ENCODE peak calls at places on chromosomes 3 and 15, in seven cellular contexts. G, A, S, F, B, L and W are unnamed samples.

GRCh38 chr3:40843208-40843624 is 318.5 kb downstream of the ZNF621 start:
- DNase-seq in A (no peak), L (no peak), B (no peak), S (no peak), F (no peak), G (peak; percentile 97), W (no peak)

GRCh38 chr15:53962646-53963561 is 15.3 kb upstream of the UNC13C start:
- DNase-seq in L (no peak), F (peak; percentile 8), G (peak; percentile 23), A (peak; percentile 59), B (no peak), S (peak; percentile 25), W (peak; percentile 43)

GRCh38 chr15:80401471-80401870 is 2.7 kb upstream of the ARNT2 start:
- DNase-seq in B (no peak), L (peak; percentile 34), A (no peak), G (no peak), S (no peak), F (no peak), W (no peak)

GRCh38 chr3:13192471-13193213 is 119.4 kb upstream of the IQSEC1 start:
- DNase-seq in A (no peak), S (no peak), F (peak; percentile 80), G (peak; percentile 35), L (no peak), B (peak; percentile 50), W (no peak)

GRCh38 chr3:56291244-56291680 is 177.0 kb downstream of the ERC2 start:
- DNase-seq in F (no peak), G (no peak), A (no peak), L (no peak), S (no peak), B (no peak), W (no peak)

GRCh38 chr3:142117052-142117451 is 32.3 kb downstream of the TFDP2 start:
- DNase-seq in G (peak; percentile 89), F (no peak), S (no peak), B (no peak), L (no peak), A (no peak), W (no peak)

GRCh38 chr15:101017935-101018849 is 99.0 kb downstream of the LRRK1 start:
- DNase-seq in B (peak; percentile 43), F (no peak), A (no peak), L (peak; percentile 60), S (peak; percentile 4), G (no peak), W (no peak)

GRCh38 chr3:15099364-15100098 is 583 bp upstream of the RBSN start:
- DNase-seq in A (no peak), F (peak; percentile 47), S (peak; percentile 17), L (no peak), G (no peak), B (no peak), W (no peak)

GRCh38 chr15:75929799-75930565 is 26.3 kb downstream of the FBXO22 start:
- DNase-seq in S (no peak), B (no peak), G (no peak), A (no peak), L (no peak), F (no peak), W (no peak)

GRCh38 chr3:46979958-46980497 is 562 bp downstream of the NBEAL2 start:
- DNase-seq in B (no peak), A (no peak), G (no peak), L (no peak), S (peak; percentile 39), F (no peak), W (no peak)

GRCh38 chr3:128706171-128706570 is 19.8 kb upstream of the RAB7A start:
- DNase-seq in B (no peak), F (no peak), A (no peak), L (no peak), G (no peak), S (no peak), W (no peak)

GRCh38 chr3:33016846-33017405 is 65.5 kb downstream of the CCR4 start:
- DNase-seq in A (no peak), S (no peak), G (no peak), F (no peak), L (no peak), B (no peak), W (no peak)

GRCh38 chr3:34106879-34107278 is 308.4 kb downstream of the PDCD6IP start:
- DNase-seq in B (no peak), S (peak; percentile 25), G (no peak), L (no peak), F (peak; percentile 10), A (peak; percentile 73), W (peak; percentile 43)

GRCh38 chr3:174540536-174540935 is 318.6 kb upstream of the NAALADL2 start:
- DNase-seq in L (no peak), S (no peak), B (no peak), F (no peak), A (no peak), G (no peak), W (no peak)

GRCh38 chr15:97652041-97652440 is 308.5 kb upstream of the ARRDC4 start:
- DNase-seq in S (no peak), L (no peak), B (no peak), G (no peak), A (no peak), F (no peak), W (no peak)

GRCh38 chr3:158220575-158220974 is 110.7 kb downstream of the RSRC1 start:
- DNase-seq in G (no peak), F (no peak), A (no peak), S (no peak), L (no peak), B (no peak), W (no peak)

GRCh38 chr3:135992072-135992471 is 26.5 kb downstream of the PPP2R3A start:
- DNase-seq in L (no peak), G (no peak), B (no peak), A (no peak), S (no peak), F (no peak), W (no peak)

GRCh38 chr3:10281951-10282350 is 10.8 kb downstream of the GHRL start:
- DNase-seq in L (no peak), F (no peak), A (no peak), B (no peak), S (no peak), G (no peak), W (no peak)

GRCh38 chr3:177197934-177198484 is 727 bp upstream of the TBL1XR1 start:
- DNase-seq in B (no peak), A (no peak), L (no peak), G (no peak), S (no peak), F (no peak), W (no peak)

GRCh38 chr3:114624676-114625181 is 330.9 kb downstream of the TIGIT start:
- DNase-seq in F (peak; percentile 4), L (peak; percentile 97), B (peak; percentile 98), A (no peak), G (peak; percentile 87), S (peak; percentile 74), W (peak; percentile 65)

GRCh38 chr3:124620600-124621063 is 109.6 kb upstream of the UMPS start:
- DNase-seq in S (peak; percentile 75), A (no peak), G (peak; percentile 96), B (no peak), L (no peak), F (no peak), W (peak; percentile 54)
- TF ChIP-seq EP300 in S (no peak), A (no peak), G (peak; percentile 96), B (no peak), L (no peak), F (no peak), W (no peak)

GRCh38 chr3:183099838-183100204 is 525 bp upstream of the MCCC1 start:
- DNase-seq in F (no peak), L (no peak), S (no peak), B (no peak), A (no peak), G (no peak), W (no peak)

GRCh38 chr3:183100376-183100775 is 1.1 kb upstream of the MCCC1 start:
- DNase-seq in G (no peak), A (no peak), F (no peak), S (no peak), L (no peak), B (no peak), W (no peak)

GRCh38 chr3:183094711-183095110 is 4.6 kb downstream of the MCCC1 start:
- DNase-seq in S (no peak), A (no peak), L (no peak), B (no peak), G (no peak), F (no peak), W (no peak)

GRCh38 chr3:183098538-183099025 is 714 bp downstream of the MCCC1 start:
- DNase-seq in S (no peak), L (no peak), G (no peak), B (no peak), F (no peak), A (no peak), W (no peak)

GRCh38 chr3:183099026-183099837 is at the start of gene MCCC1:
- DNase-seq in S (peak; percentile 98), B (peak; percentile 99), G (peak; percentile 96), L (peak; percentile 100), F (peak; percentile 97), A (peak; percentile 97), W (peak; percentile 98)
- TF ChIP-seq POLR2AphosphoS5 in S (peak; percentile 91), B (peak; percentile 93), G (peak; percentile 58), L (peak; percentile 95), F (peak; percentile 83), A (peak; percentile 93), W (peak; percentile 98)

GRCh38 chr3:39189648-39190269 is 2.6 kb downstream of the XIRP1 start:
- DNase-seq in F (peak; percentile 79), G (peak; percentile 52), B (peak; percentile 75), A (peak; percentile 73), S (peak; percentile 74), L (no peak), W (peak; percentile 79)
- H3K4me3 ChIP-seq in F (no peak overlapping the region), G (no peak overlapping the region), B (no peak overlapping the region), A (no peak overlapping the region), S (no peak overlapping the region), L (no peak overlapping the region), W (no peak overlapping the region)

GRCh38 chr15:90808517-90808939 is 59.9 kb upstream of the FURIN start:
- DNase-seq in G (no peak), F (no peak), A (no peak), S (no peak), L (no peak), B (no peak), W (no peak)
- TF ChIP-seq EP300 in G (no peak), F (no peak), A (no peak), S (no peak), L (no peak), B (no peak), W (no peak)

GRCh38 chr15:63502843-63503738 is 1.3 kb upstream of the USP3 start:
- DNase-seq in S (peak; percentile 96), A (peak; percentile 79), B (peak; percentile 95), G (peak; percentile 84), L (peak; percentile 97), F (no peak), W (peak; percentile 96)
- TF ChIP-seq POLR2AphosphoS5 in S (peak; percentile 79), A (peak; percentile 94), B (peak; percentile 75), G (peak; percentile 77), L (peak; percentile 59), F (no peak), W (peak; percentile 87)

DNA sequence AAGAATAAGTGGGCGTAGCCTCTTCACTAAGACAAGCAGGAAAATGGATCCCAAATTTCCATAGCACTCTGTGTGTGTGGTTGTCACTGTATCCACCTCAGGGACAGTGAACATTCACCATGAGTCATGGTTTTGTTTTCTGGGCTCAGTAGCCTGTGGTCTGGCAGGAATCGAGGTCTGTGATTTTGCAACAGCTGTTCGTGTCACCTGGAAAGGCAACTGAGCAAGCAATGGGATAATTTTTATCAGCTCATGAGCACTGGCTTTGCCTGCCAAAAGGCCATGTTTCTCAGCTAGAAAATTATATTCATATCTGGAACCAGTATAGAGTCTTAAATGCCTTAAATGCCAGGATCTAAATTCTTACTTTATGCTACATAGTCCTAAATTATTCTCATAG is 60.9 kb downstream of the STRIT1 start:
- DNase-seq in G (no peak), L (no peak), S (peak; percentile 19), B (peak; percentile 86), A (no peak), F (peak; percentile 1), W (peak; percentile 63)
- H3K4me3 ChIP-seq in G (no peak overlapping the region), L (no peak overlapping the region), S (no peak overlapping the region), B (no peak overlapping the region), A (no peak overlapping the region), F (no peak overlapping the region), W (no peak overlapping the region)